ENCODE peak calls at places on chromosomes 12 and 14, in ten cellular contexts. C is endothelial cell of umbilical vein, E is H1, D is HCT116, Z is OCI-LY7, M is SK-N-SH, Q is IMR-90, G is neural progenitor cell, B is GM23338, V is fibroblast of lung. S is an unnamed sample.

GRCh38 chr14:33755358-33755757 is 195.5 kb downstream of the EGLN3 start:
- DNase-seq in C (no peak), E (no peak), D (no peak), Z (no peak), M (no peak), Q (no peak), G (no peak), B (no peak), V (no peak), S (no peak)

GRCh38 chr12:124509676-124510300 is 57.6 kb downstream of the NCOR2 start:
- DNase-seq in C (no peak), E (no peak), D (no peak), Z (no peak), M (peak), Q (peak), G (peak), B (no peak), V (peak), S (no peak)

GRCh38 chr14:61812347-61813100 is 50.3 kb downstream of the SNAPC1 start:
- DNase-seq in C (peak), E (peak), D (no peak), Z (no peak), M (peak), Q (no peak), G (peak), B (peak), V (no peak), S (no peak)

GRCh38 chr12:100867639-100868393 is 73.2 kb downstream of the ANO4 start:
- DNase-seq in C (no peak), E (no peak), D (no peak), Z (no peak), M (no peak), Q (no peak), G (no peak), B (no peak), V (no peak), S (no peak)

GRCh38 chr12:16606201-16606849 is 363 bp upstream of the LMO3 start:
- DNase-seq in C (peak), E (peak), D (no peak), Z (peak), M (peak), Q (peak), G (peak), B (peak), V (peak), S (peak)

GRCh38 chr12:30023186-30023585 is 239.4 kb upstream of the TMTC1 start:
- DNase-seq in C (no peak), E (no peak), D (no peak), Z (no peak), M (no peak), Q (peak), G (no peak), B (no peak), V (peak), S (no peak)

GRCh38 chr14:92546347-92547053 is 32.9 kb downstream of the RIN3 start:
- DNase-seq in C (peak), E (no peak), D (no peak), Z (no peak), M (peak), Q (peak), G (no peak), B (no peak), V (peak), S (no peak)

GRCh38 chr12:77120695-77121094 is 55.3 kb upstream of the E2F7 start:
- DNase-seq in C (peak), E (no peak), D (no peak), Z (no peak), M (no peak), Q (peak), G (no peak), B (no peak), V (peak), S (no peak)

GRCh38 chr12:26000883-26001282 is 42.4 kb downstream of the RASSF8 start:
- DNase-seq in C (no peak), E (no peak), D (no peak), Z (no peak), M (no peak), Q (no peak), G (no peak), B (no peak), V (no peak), S (no peak)

GRCh38 chr12:68162374-68162773 is 2.8 kb upstream of the IFNG start:
- DNase-seq in C (no peak), E (no peak), D (no peak), Z (no peak), M (no peak), Q (no peak), G (no peak), B (no peak), V (no peak), S (no peak)

GRCh38 chr12:10365716-10366433 is 24.0 kb downstream of the KLRK1 start:
- DNase-seq in C (peak), E (no peak), D (peak), Z (no peak), M (no peak), Q (peak), G (peak), B (no peak), V (peak), S (no peak)

GRCh38 chr14:53715390-53715730 is 241.3 kb downstream of the BMP4 start:
- DNase-seq in C (peak), E (no peak), D (peak), Z (no peak), M (no peak), Q (peak), G (no peak), B (no peak), V (peak), S (no peak)

GRCh38 chr12:117907108-117907689 is 61.6 kb downstream of the KSR2 start:
- DNase-seq in C (no peak), E (no peak), D (no peak), Z (no peak), M (no peak), Q (no peak), G (no peak), B (peak), V (no peak), S (no peak)

GRCh38 chr14:104433401-104434213 is 146.0 kb upstream of the C14orf180 start:
- DNase-seq in C (no peak), E (no peak), D (no peak), Z (no peak), M (peak), Q (no peak), G (no peak), B (no peak), V (no peak), S (no peak)

GRCh38 chr14:100587763-100588411 is 670 bp upstream of the BEGAIN start:
- DNase-seq in C (no peak), E (no peak), D (no peak), Z (no peak), M (no peak), Q (no peak), G (no peak), B (no peak), V (no peak), S (no peak)

GRCh38 chr12:88793091-88793490 is 212.8 kb upstream of the KITLG start:
- DNase-seq in C (no peak), E (no peak), D (no peak), Z (no peak), M (no peak), Q (peak), G (no peak), B (no peak), V (peak), S (no peak)

GRCh38 chr12:7154042-7154441 is 23.9 kb downstream of the CLSTN3 start:
- DNase-seq in C (no peak), E (no peak), D (no peak), Z (no peak), M (no peak), Q (no peak), G (no peak), B (no peak), V (no peak), S (no peak)

GRCh38 chr12:110050927-110051326 is 2.6 kb upstream of the C12orf76 start:
- DNase-seq in C (no peak), E (no peak), D (no peak), Z (peak), M (no peak), Q (no peak), G (no peak), B (no peak), V (no peak), S (no peak)

GRCh38 chr14:100155881-100156645 is 3.4 kb downstream of the DEGS2 start:
- DNase-seq in C (no peak), E (no peak), D (no peak), Z (no peak), M (peak), Q (no peak), G (no peak), B (no peak), V (no peak), S (no peak)

GRCh38 chr12:120466560-120467315 is 2.8 kb downstream of the SRSF9 start:
- DNase-seq in C (peak), E (peak), D (peak), Z (peak), M (peak), Q (peak), G (peak), B (peak), V (peak), S (no peak)

GRCh38 chr12:132157733-132158409 is 13.6 kb downstream of the NOC4L start:
- DNase-seq in C (no peak), E (no peak), D (no peak), Z (no peak), M (no peak), Q (no peak), G (no peak), B (no peak), V (no peak), S (no peak)

GRCh38 chr14:77406086-77406485 is 17.2 kb downstream of the NOXRED1 start:
- DNase-seq in C (no peak), E (no peak), D (no peak), Z (no peak), M (no peak), Q (no peak), G (no peak), B (no peak), V (no peak), S (no peak)

GRCh38 chr14:61343991-61344405 is 22.6 kb downstream of the PRKCH start:
- DNase-seq in C (no peak), E (no peak), D (no peak), Z (no peak), M (no peak), Q (no peak), G (no peak), B (no peak), V (no peak), S (no peak)

GRCh38 chr12:20199780-20200179 is 168.6 kb upstream of the PDE3A start:
- DNase-seq in C (no peak), E (no peak), D (no peak), Z (no peak), M (no peak), Q (no peak), G (no peak), B (no peak), V (no peak), S (no peak)

GRCh38 chr12:42086021-42086420 is 58.7 kb downstream of the GXYLT1 start:
- DNase-seq in C (no peak), E (no peak), D (no peak), Z (no peak), M (no peak), Q (peak), G (no peak), B (no peak), V (peak), S (no peak)

GRCh38 chr12:126397071-126397571 is 1331.9 kb downstream of the AACS start:
- DNase-seq in C (no peak), E (no peak), D (no peak), Z (no peak), M (no peak), Q (no peak), G (no peak), B (no peak), V (no peak), S (peak)

GRCh38 chr12:131561891-131562684 is 148.8 kb upstream of the SFSWAP start:
- DNase-seq in C (no peak), E (no peak), D (no peak), Z (no peak), M (no peak), Q (no peak), G (no peak), B (no peak), V (no peak), S (no peak)

GRCh38 chr12:90323217-90323616 is 614.6 kb upstream of the ATP2B1 start:
- DNase-seq in C (no peak), E (no peak), D (no peak), Z (no peak), M (no peak), Q (no peak), G (no peak), B (no peak), V (no peak), S (no peak)

GRCh38 chr14:63045612-63046320 is 508 bp upstream of the KCNH5 start:
- DNase-seq in C (no peak), E (peak), D (no peak), Z (no peak), M (peak), Q (peak), G (peak), B (peak), V (peak), S (peak)

GRCh38 chr14:21924479-21924878 is 250.9 kb upstream of the OR4E1 start:
- DNase-seq in C (peak), E (no peak), D (no peak), Z (peak), M (no peak), Q (no peak), G (peak), B (peak), V (no peak), S (peak)

GRCh38 chr12:18552829-18553228 is 185.0 kb downstream of the PLCZ1 start:
- DNase-seq in C (no peak), E (no peak), D (no peak), Z (no peak), M (peak), Q (no peak), G (peak), B (no peak), V (no peak), S (no peak)

GRCh38 chr12:64181504-64182291 is 40.4 kb downstream of the KICS2 start:
- DNase-seq in C (peak), E (no peak), D (peak), Z (no peak), M (peak), Q (peak), G (peak), B (peak), V (peak), S (no peak)

GRCh38 chr12:64544796-64545382 is 65.4 kb upstream of the RASSF3 start:
- DNase-seq in C (no peak), E (no peak), D (no peak), Z (no peak), M (peak), Q (no peak), G (no peak), B (no peak), V (no peak), S (no peak)

GRCh38 chr12:100346660-100347059 is 10.2 kb upstream of the SLC17A8 start:
- DNase-seq in C (no peak), E (no peak), D (no peak), Z (no peak), M (no peak), Q (peak), G (no peak), B (no peak), V (no peak), S (no peak)

GRCh38 chr14:103629503-103630121 is 601 bp downstream of the KLC1 start:
- DNase-seq in C (no peak), E (peak), D (no peak), Z (peak), M (peak), Q (no peak), G (peak), B (peak), V (no peak), S (peak)

GRCh38 chr14:25463475-25463874 is 413.5 kb upstream of the STXBP6 start:
- DNase-seq in C (no peak), E (no peak), D (no peak), Z (no peak), M (no peak), Q (no peak), G (peak), B (no peak), V (no peak), S (no peak)

DNA sequence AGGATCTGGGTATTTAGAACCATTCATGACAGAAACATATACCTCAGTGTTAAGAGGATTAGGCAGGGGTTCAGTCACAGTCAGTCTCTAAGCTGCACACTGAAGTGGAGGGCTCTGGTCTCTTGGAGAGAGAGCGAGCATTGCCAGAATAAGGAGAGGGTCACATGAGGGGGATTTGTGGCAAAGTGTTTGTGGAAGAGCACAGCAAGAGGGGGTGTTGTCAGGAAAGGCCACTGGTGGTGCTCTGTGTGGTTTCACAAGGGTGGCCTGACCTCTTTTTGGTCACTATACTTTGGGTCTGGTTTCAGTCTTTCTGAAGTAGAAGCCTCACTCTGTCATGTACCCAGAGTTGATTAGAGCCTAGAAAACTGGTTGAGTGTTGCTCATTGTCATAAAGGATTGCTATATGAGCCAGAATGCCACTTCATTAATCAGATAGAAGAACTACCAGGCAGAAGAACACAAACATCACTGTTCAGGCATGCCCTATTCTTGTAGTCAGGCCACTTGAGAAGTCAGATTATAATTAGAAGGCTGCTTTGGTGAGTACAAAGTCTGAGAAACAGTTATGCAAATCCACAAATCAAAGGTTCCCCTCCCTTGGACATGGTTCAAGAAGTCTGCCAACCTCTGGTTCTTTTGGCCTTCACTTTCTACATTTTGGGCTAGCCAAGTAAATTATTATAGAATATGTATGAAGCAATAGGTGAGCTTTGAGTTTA is 8.4 kb downstream of the TMEM19 start:
- DNase-seq in C (no peak), E (no peak), D (no peak), Z (peak), M (no peak), Q (no peak), G (peak), B (no peak), V (no peak), S (peak)
- H2AFZ ChIP-seq in C (no peak), E (no peak), D (no peak), Z (peak), M (no peak), Q (no peak), G (no peak), B (no peak), V (no peak), S (peak)

GRCh38 chr12:92197815-92198214 is 52.2 kb upstream of the BTG1 start:
- DNase-seq in C (no peak), E (no peak), D (no peak), Z (no peak), M (no peak), Q (no peak), G (no peak), B (no peak), V (no peak), S (no peak)

GRCh38 chr12:92196368-92196767 is 50.7 kb upstream of the BTG1 start:
- DNase-seq in C (no peak), E (no peak), D (no peak), Z (no peak), M (no peak), Q (no peak), G (no peak), B (no peak), V (no peak), S (no peak)

GRCh38 chr12:92194566-92194965 is 48.9 kb upstream of the BTG1 start:
- DNase-seq in C (no peak), E (no peak), D (no peak), Z (no peak), M (no peak), Q (no peak), G (peak), B (peak), V (no peak), S (no peak)

GRCh38 chr12:92199846-92200576 is 54.4 kb upstream of the BTG1 start:
- DNase-seq in C (peak), E (no peak), D (no peak), Z (no peak), M (no peak), Q (peak), G (peak), B (no peak), V (peak), S (peak)
- H2AFZ ChIP-seq in C (no peak), E (peak), D (no peak), Z (no peak), M (no peak), Q (no peak), G (no peak), B (peak), V (no peak), S (peak)

DNA sequence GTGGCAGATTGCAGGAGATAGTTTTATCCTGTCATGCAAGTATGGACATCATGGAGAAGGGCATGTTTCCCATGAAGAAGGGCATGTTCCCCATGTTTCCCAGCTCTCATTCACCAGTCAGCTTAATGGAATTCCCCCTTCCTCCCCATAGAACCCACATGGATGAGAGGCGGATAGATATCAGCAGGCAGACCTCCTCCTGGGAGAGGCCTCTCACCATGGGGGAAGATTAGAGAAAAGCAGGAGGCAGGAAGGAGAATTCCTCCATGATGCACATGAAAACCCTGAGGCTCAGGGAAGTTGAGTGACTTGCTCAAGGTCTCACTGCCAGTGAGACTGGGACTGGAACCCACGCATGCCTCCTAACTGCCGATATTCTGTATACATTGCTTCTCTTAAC is 92.9 kb upstream of the FOXN3 start:
- DNase-seq in C (no peak), E (no peak), D (no peak), Z (no peak), M (no peak), Q (peak), G (no peak), B (no peak), V (peak), S (no peak)
- H2AFZ ChIP-seq in C (no peak), E (no peak), D (no peak), Z (peak), M (no peak), Q (peak), G (no peak), B (no peak), V (no peak), S (no peak)

GRCh38 chr14:31884776-31885379 is 192.2 kb upstream of the ARHGAP5 start:
- DNase-seq in C (no peak), E (no peak), D (no peak), Z (no peak), M (no peak), Q (peak), G (no peak), B (no peak), V (peak), S (no peak)
- H2AFZ ChIP-seq in C (no peak), E (no peak), D (no peak), Z (no peak), M (no peak), Q (no peak), G (no peak), B (no peak), V (no peak), S (no peak)

GRCh38 chr14:70811578-70811977 is 2.3 kb upstream of the MAP3K9 start:
- DNase-seq in C (no peak), E (no peak), D (no peak), Z (no peak), M (no peak), Q (no peak), G (no peak), B (peak), V (no peak), S (no peak)
- H2AFZ ChIP-seq in C (no peak), E (no peak), D (no peak), Z (no peak), M (no peak), Q (no peak), G (no peak), B (no peak), V (no peak), S (no peak)

GRCh38 chr12:128424931-128425431 is 158.0 kb downstream of the TMEM132C start:
- DNase-seq in C (no peak), E (no peak), D (no peak), Z (no peak), M (peak), Q (no peak), G (no peak), B (no peak), V (no peak), S (no peak)
- H2AFZ ChIP-seq in C (no peak), E (no peak), D (no peak), Z (no peak), M (no peak), Q (no peak), G (no peak), B (no peak), V (no peak), S (no peak)

GRCh38 chr12:15534322-15534721 is 212.0 kb downstream of the PTPRO start:
- DNase-seq in C (no peak), E (no peak), D (no peak), Z (peak), M (no peak), Q (peak), G (no peak), B (no peak), V (peak), S (peak)

GRCh38 chr12:15536446-15536845 is 214.1 kb downstream of the PTPRO start:
- DNase-seq in C (no peak), E (no peak), D (no peak), Z (no peak), M (no peak), Q (no peak), G (no peak), B (no peak), V (no peak), S (no peak)

GRCh38 chr12:15535287-15535895 is 213.1 kb downstream of the PTPRO start:
- DNase-seq in C (no peak), E (no peak), D (no peak), Z (no peak), M (no peak), Q (no peak), G (no peak), B (no peak), V (no peak), S (no peak)

GRCh38 chr12:15532364-15532977 is 210.2 kb downstream of the PTPRO start:
- DNase-seq in C (peak), E (peak), D (peak), Z (peak), M (peak), Q (peak), G (peak), B (peak), V (peak), S (peak)

GRCh38 chr12:15534870-15535269 is 212.6 kb downstream of the PTPRO start:
- DNase-seq in C (no peak), E (no peak), D (no peak), Z (no peak), M (no peak), Q (peak), G (no peak), B (no peak), V (peak), S (no peak)
- H2AFZ ChIP-seq in C (no peak), E (peak), D (no peak), Z (peak), M (peak), Q (no peak), G (peak), B (peak), V (no peak), S (peak)

GRCh38 chr14:71148627-71149026 is 241.4 kb downstream of the PCNX1 start:
- DNase-seq in C (no peak), E (no peak), D (no peak), Z (no peak), M (no peak), Q (no peak), G (no peak), B (no peak), V (no peak), S (no peak)
- H2AFZ ChIP-seq in C (no peak), E (no peak), D (no peak), Z (no peak), M (no peak), Q (no peak), G (no peak), B (no peak), V (no peak), S (no peak)